ENCODE peak calls at places on chromosomes 5 and 9, in four cellular contexts. J is head of caudate nucleus, O is ureter, R is iris pigment epithelial cell. Q is an unnamed sample.

GRCh38 chr5:128040927-128041326 is 42.6 kb upstream of the SLC12A2 start:
- DNase-seq in J (no peak), O (no peak), R (no peak), Q (no peak)

GRCh38 chr5:150656191-150657132 is 4.6 kb upstream of the MYOZ3 start:
- DNase-seq in J (peak), O (peak), R (no peak), Q (peak)

GRCh38 chr5:57675236-57675635 is 192.6 kb upstream of the ACTBL2 start:
- DNase-seq in J (no peak), O (no peak), R (peak), Q (no peak)

GRCh38 chr5:37170856-37171255 is 78.3 kb downstream of the CPLANE1 start:
- DNase-seq in J (no peak), O (no peak), R (no peak), Q (no peak)

GRCh38 chr9:21506910-21507795 is 25.0 kb upstream of the IFNE start:
- DNase-seq in J (no peak), O (no peak), R (peak), Q (no peak)

GRCh38 chr5:132821791-132822190 is 8.7 kb downstream of the SHROOM1 start:
- DNase-seq in J (peak), O (no peak), R (peak), Q (peak)

GRCh38 chr9:92196909-92197308 is 81.7 kb upstream of the SPTLC1 start:
- DNase-seq in J (no peak), O (no peak), R (peak), Q (no peak)

GRCh38 chr9:109027176-109027575 is 13.9 kb upstream of the CTNNAL1 start:
- DNase-seq in J (no peak), O (peak), R (no peak), Q (no peak)

GRCh38 chr5:143569213-143569663 is 165.8 kb upstream of the NR3C1 start:
- DNase-seq in J (no peak), O (no peak), R (peak), Q (no peak)

GRCh38 chr5:16791036-16791705 is 144.9 kb downstream of the MYO10 start:
- DNase-seq in J (peak), O (no peak), R (peak), Q (peak)

GRCh38 chr9:3385871-3386270 is 139.9 kb downstream of the RFX3 start:
- DNase-seq in J (no peak), O (no peak), R (peak), Q (no peak)

GRCh38 chr5:43039468-43040286 is 442 bp downstream of the ANXA2R start:
- DNase-seq in J (no peak), O (peak), R (peak), Q (peak)

GRCh38 chr5:54404568-54404967 is 50.9 kb upstream of the HSPB3 start:
- DNase-seq in J (no peak), O (no peak), R (no peak), Q (peak)

GRCh38 chr9:88007291-88007650 is 32.9 kb upstream of the CDK20 start:
- DNase-seq in J (no peak), O (no peak), R (peak), Q (no peak)

GRCh38 chr9:111400564-111400898 is 70.5 kb upstream of the OR2K2 start:
- DNase-seq in J (no peak), O (no peak), R (peak), Q (no peak)

GRCh38 chr9:36969216-36969771 is 64.8 kb downstream of the PAX5 start:
- DNase-seq in J (no peak), O (no peak), R (no peak), Q (no peak)

GRCh38 chr9:34744295-34745221 is 34.6 kb upstream of the CCL21 start:
- DNase-seq in J (no peak), O (peak), R (peak), Q (no peak)

GRCh38 chr9:693460-694390 is 147.8 kb upstream of the DMRT1 start:
- DNase-seq in J (peak), O (peak), R (peak), Q (peak)

GRCh38 chr5:123273984-123274383 is 149.2 kb downstream of the CEP120 start:
- DNase-seq in J (no peak), O (no peak), R (peak), Q (no peak)

GRCh38 chr5:36724429-36725332 is 118.3 kb downstream of the SLC1A3 start:
- DNase-seq in J (peak), O (no peak), R (no peak), Q (peak)

Q was measured in pons.